ENCODE peak calls at places on chromosomes 12 and 14, in ten cellular contexts. A is mucosa of descending colon, C is heart left ventricle, R is GM23338, B is cardiac muscle cell, Q is nephron progenitor cell, O is AG04450, N is AG09309, J is GM12864, K is astrocyte of the spinal cord. I is an unnamed sample.

GRCh38 chr14:95463173-95463901 is 53.1 kb downstream of the SYNE3 start:
- DNase-seq in Q (no peak), B (no peak), O (no peak), K (no peak), N (no peak), R (no peak), J (no peak), C (peak), A (peak), I (no peak)

GRCh38 chr12:48817957-48818830 is at the start of gene CACNB3:
- DNase-seq in Q (peak), J (no peak), A (peak), N (no peak), K (peak), O (no peak), R (peak), C (peak), B (peak), I (peak)

GRCh38 chr14:28381656-28382055 is 384.9 kb upstream of the FOXG1 start:
- DNase-seq in K (peak), R (no peak), J (no peak), N (no peak), Q (no peak), A (no peak), C (no peak), B (no peak), O (no peak), I (no peak)

GRCh38 chr14:22839159-22839779 is 2.9 kb downstream of the MMP14 start:
- DNase-seq in O (no peak), C (no peak), N (no peak), R (no peak), K (no peak), Q (no peak), J (no peak), B (no peak), A (no peak), I (peak)

GRCh38 chr14:71371711-71372396 is 464.6 kb downstream of the PCNX1 start:
- DNase-seq in C (no peak), K (peak), N (no peak), A (no peak), R (no peak), Q (no peak), B (no peak), O (no peak), J (no peak), I (peak)

GRCh38 chr12:49092086-49092815 is 2.4 kb downstream of the DHH start:
- DNase-seq in B (peak), K (peak), C (peak), Q (peak), R (peak), N (no peak), A (peak), O (no peak), J (no peak), I (peak)

GRCh38 chr12:78916845-78917480 is 52.4 kb downstream of the SYT1 start:
- DNase-seq in J (no peak), C (no peak), N (no peak), A (no peak), K (peak), B (no peak), R (peak), Q (no peak), O (no peak), I (no peak)

GRCh38 chr12:15525414-15525813 is 203.1 kb downstream of the PTPRO start:
- DNase-seq in O (no peak), A (no peak), N (no peak), K (no peak), C (no peak), Q (no peak), B (no peak), J (no peak), R (no peak), I (no peak)

GRCh38 chr14:106564058-106564643 is 1037.8 kb downstream of the TMEM121 start:
- DNase-seq in Q (no peak), O (no peak), C (no peak), A (peak), N (no peak), R (peak), B (no peak), K (no peak), J (peak), I (peak)

GRCh38 chr12:17076335-17076734 is 470.4 kb upstream of the LMO3 start:
- DNase-seq in N (no peak), C (no peak), J (no peak), A (no peak), B (no peak), Q (no peak), O (no peak), K (peak), R (peak), I (no peak)

GRCh38 chr12:47527816-47528215 is 178.0 kb downstream of the RPAP3 start:
- DNase-seq in B (no peak), J (no peak), R (no peak), A (no peak), C (no peak), N (no peak), K (no peak), O (no peak), Q (no peak), I (no peak)

GRCh38 chr12:9869307-9870161 is at the start of gene CLEC2B:
- DNase-seq in C (no peak), J (peak), N (peak), K (peak), O (peak), R (no peak), Q (no peak), B (no peak), A (peak), I (no peak)

GRCh38 chr12:80189241-80189640 is 89.9 kb downstream of the OTOGL start:
- DNase-seq in J (no peak), R (no peak), K (peak), A (no peak), B (no peak), N (peak), O (peak), C (no peak), Q (no peak), I (no peak)

GRCh38 chr14:100555436-100556067 is 31.7 kb downstream of the BEGAIN start:
- DNase-seq in B (no peak), C (no peak), Q (no peak), R (no peak), A (no peak), O (no peak), N (no peak), K (no peak), J (no peak), I (no peak)

GRCh38 chr12:6965026-6965661 is 5.3 kb downstream of the PHB2 start:
- DNase-seq in A (peak), C (peak), B (peak), N (peak), K (peak), O (peak), J (no peak), R (peak), Q (peak), I (peak)

GRCh38 chr12:53195516-53196420 is 11.3 kb downstream of the ITGB7 start:
- DNase-seq in N (no peak), B (no peak), J (no peak), R (no peak), A (no peak), Q (no peak), C (no peak), O (no peak), K (no peak), I (no peak)

GRCh38 chr12:50647479-50647878 is 116.4 kb upstream of the ATF1 start:
- DNase-seq in N (no peak), B (no peak), Q (no peak), O (no peak), K (peak), C (no peak), J (no peak), A (no peak), R (no peak), I (no peak)

GRCh38 chr12:103560604-103561101 is 26.4 kb upstream of the STAB2 start:
- DNase-seq in A (no peak), C (no peak), B (no peak), J (no peak), K (peak), R (no peak), O (peak), N (peak), Q (no peak), I (no peak)

GRCh38 chr14:47485421-47485820 is 190.0 kb downstream of the MDGA2 start:
- DNase-seq in B (no peak), C (no peak), R (peak), J (no peak), Q (no peak), A (no peak), K (no peak), N (no peak), O (no peak), I (no peak)

GRCh38 chr14:57961793-57962075 is 95.8 kb upstream of the SLC35F4 start:
- DNase-seq in C (no peak), A (no peak), B (no peak), N (no peak), R (no peak), O (no peak), K (no peak), Q (no peak), J (no peak), I (no peak)

GRCh38 chr12:110199360-110200123 is 75.4 kb downstream of the IFT81 start:
- DNase-seq in N (no peak), B (no peak), J (no peak), K (peak), A (no peak), O (no peak), C (no peak), Q (peak), R (peak), I (no peak)

GRCh38 chr14:96138241-96138640 is 66.4 kb upstream of the BDKRB2 start:
- DNase-seq in K (no peak), Q (no peak), B (no peak), C (no peak), N (no peak), A (no peak), J (no peak), O (no peak), R (no peak), I (no peak)

GRCh38 chr12:72510772-72511171 is 238.6 kb downstream of the TRHDE start:
- DNase-seq in C (no peak), N (no peak), J (no peak), A (no peak), Q (no peak), R (no peak), B (no peak), K (no peak), O (no peak), I (no peak)

GRCh38 chr14:98411154-98411553 is 860.8 kb downstream of the BCL11B start:
- DNase-seq in J (no peak), R (no peak), C (no peak), Q (no peak), K (no peak), B (no peak), N (no peak), A (no peak), O (no peak), I (no peak)

GRCh38 chr14:100824946-100825690 is 800 bp upstream of the MEG3 start:
- DNase-seq in A (no peak), Q (no peak), K (no peak), C (no peak), O (no peak), N (no peak), B (no peak), J (no peak), R (no peak), I (no peak)

GRCh38 chr14:66094001-66094727 is 392.0 kb upstream of the CCDC196 start:
- DNase-seq in B (no peak), O (no peak), A (no peak), C (no peak), K (no peak), J (no peak), N (no peak), R (no peak), Q (no peak), I (no peak)

GRCh38 chr12:11892065-11892391 is 178.7 kb upstream of the BCL2L14 start:
- DNase-seq in B (peak), C (no peak), K (no peak), N (no peak), A (no peak), J (no peak), R (peak), O (no peak), Q (no peak), I (no peak)

GRCh38 chr12:50218386-50218785 is 51.2 kb upstream of the CERS5 start:
- DNase-seq in A (no peak), B (no peak), K (no peak), O (no peak), J (no peak), R (no peak), Q (no peak), N (no peak), C (no peak), I (no peak)

GRCh38 chr14:97299661-97300060 is 502.5 kb downstream of the VRK1 start:
- DNase-seq in N (no peak), J (no peak), R (peak), K (no peak), O (no peak), Q (peak), C (no peak), B (peak), A (peak), I (no peak)
- TF ChIP-seq CTCF in N (no peak), J (peak), R (peak), K (no peak), O (no peak), Q (peak), C (no peak), B (no peak), A (no peak), I (peak)

GRCh38 chr14:70317969-70318634 is 41.4 kb downstream of the COX16 start:
- DNase-seq in J (no peak), O (peak), A (peak), N (peak), K (peak), Q (peak), B (peak), R (peak), C (no peak), I (peak)

GRCh38 chr14:70320294-70320693 is 39.2 kb downstream of the COX16 start:
- DNase-seq in B (no peak), A (no peak), R (no peak), C (no peak), O (no peak), J (no peak), Q (no peak), K (no peak), N (no peak), I (no peak)

GRCh38 chr14:70315942-70316341 is 43.5 kb downstream of the COX16 start:
- DNase-seq in N (no peak), K (no peak), Q (no peak), C (no peak), R (no peak), J (no peak), B (no peak), A (no peak), O (no peak), I (no peak)

GRCh38 chr14:70318635-70319013 is 40.9 kb downstream of the COX16 start:
- DNase-seq in B (no peak), O (no peak), K (no peak), R (no peak), Q (no peak), A (no peak), J (no peak), C (no peak), N (no peak), I (no peak)

GRCh38 chr14:70317091-70317968 is 42.2 kb downstream of the COX16 start:
- DNase-seq in J (no peak), O (no peak), A (no peak), K (no peak), R (no peak), C (no peak), N (no peak), B (no peak), Q (no peak), I (no peak)
- TF ChIP-seq CTCF in J (no peak), O (no peak), A (no peak), K (no peak), R (peak), C (no peak), N (no peak), B (no peak), Q (no peak), I (no peak)

GRCh38 chr12:84397279-84397678 is 515.3 kb downstream of the SLC6A15 start:
- DNase-seq in N (no peak), K (peak), Q (no peak), A (no peak), B (no peak), O (no peak), C (no peak), R (no peak), J (no peak), I (no peak)
- TF ChIP-seq CTCF in N (no peak), K (no peak), Q (no peak), A (no peak), B (peak), O (peak), C (peak), R (no peak), J (no peak), I (no peak)

DNA sequence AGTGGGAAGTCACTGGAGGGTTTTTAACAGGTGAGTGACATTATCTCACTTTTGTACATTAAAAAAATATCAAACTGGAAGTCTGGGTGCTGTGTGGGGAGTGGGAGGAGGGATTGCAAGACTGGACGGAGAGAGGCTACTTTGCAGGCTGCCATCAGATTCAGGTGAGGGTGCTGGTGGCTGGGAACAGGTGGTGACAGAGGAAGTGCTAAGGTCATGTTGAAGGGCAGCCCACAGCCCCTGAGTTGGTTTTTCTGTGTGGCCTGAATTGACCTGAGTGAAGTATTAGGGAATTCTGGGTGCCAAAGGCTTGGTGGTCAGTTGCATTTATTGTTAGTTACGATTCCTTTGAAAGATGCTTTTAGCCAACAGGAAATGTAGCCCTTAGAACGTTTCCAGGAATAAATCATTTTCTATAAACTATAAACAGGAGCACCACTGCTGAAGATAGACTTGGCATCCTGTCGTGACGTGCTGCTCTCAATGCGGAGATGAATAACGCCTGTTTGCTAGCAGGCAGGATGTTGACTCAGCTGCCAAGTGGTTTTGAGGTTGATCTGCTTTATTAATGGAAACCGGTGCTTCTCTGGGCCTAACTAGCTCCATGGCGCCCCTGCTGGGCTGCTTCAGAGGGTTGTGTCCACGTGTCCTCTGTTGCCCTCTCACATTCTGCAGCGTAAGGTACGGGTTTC is 707.5 kb upstream of the TMEM132C start:
- DNase-seq in J (no peak), R (peak), A (peak), Q (peak), K (peak), O (peak), C (no peak), B (peak), N (peak), I (no peak)
- TF ChIP-seq CTCF in J (no peak), R (peak), A (no peak), Q (peak), K (peak), O (peak), C (peak), B (no peak), N (peak), I (no peak)